ENCODE peak calls at places on chromosomes 16 and 17, in six cellular contexts. Y, O, P, I, N and L are unnamed samples.
A peak's percentile ranks its signal among the peaks of the same experiment; 100 is the strongest.

GRCh38 chr16:56848955-56849689 is 15.9 kb upstream of the SLC12A3 start:
- ATAC-seq in Y (no peak), O (peak; percentile 57), P (peak; percentile 31), I (no peak), N (peak; percentile 39), L (no peak)

GRCh38 chr17:7393613-7394451 is 493 bp downstream of the PLSCR3 start:
- ATAC-seq in Y (peak; percentile 41), O (peak; percentile 39), P (peak; percentile 35), I (peak; percentile 29), N (peak; percentile 39), L (peak; percentile 13)

GRCh38 chr16:69371564-69371963 is 14.2 kb downstream of the TERF2 start:
- ATAC-seq in Y (no peak), O (no peak), P (no peak), I (no peak), N (no peak), L (no peak)

GRCh38 chr16:51150894-51151320 is at the start of gene SALL1:
- ATAC-seq in Y (no peak), O (no peak), P (no peak), I (no peak), N (no peak), L (no peak)

GRCh38 chr17:77999413-78000173 is 41.1 kb downstream of the TNRC6C start:
- ATAC-seq in Y (no peak), O (no peak), P (peak; percentile 22), I (no peak), N (peak; percentile 43), L (peak; percentile 22)

GRCh38 chr16:5512037-5512436 is 414.4 kb upstream of the EEF2KMT start:
- ATAC-seq in Y (no peak), O (no peak), P (no peak), I (no peak), N (no peak), L (no peak)

GRCh38 chr16:58464047-58464915 is 35.7 kb upstream of the NDRG4 start:
- ATAC-seq in Y (peak; percentile 64), O (peak; percentile 38), P (no peak), I (peak; percentile 51), N (peak; percentile 85), L (peak; percentile 39)

GRCh38 chr16:23803591-23804123 is 32.1 kb upstream of the PRKCB start:
- ATAC-seq in Y (peak; percentile 91), O (peak; percentile 88), P (peak; percentile 95), I (no peak), N (peak; percentile 96), L (no peak)

GRCh38 chr16:15552507-15552906 is 90.4 kb downstream of the MARF1 start:
- ATAC-seq in Y (no peak), O (no peak), P (no peak), I (no peak), N (no peak), L (no peak)

GRCh38 chr17:8785547-8786412 is 13.4 kb downstream of the MFSD6L start:
- ATAC-seq in Y (peak; percentile 87), O (peak; percentile 92), P (peak; percentile 99), I (peak; percentile 91), N (peak; percentile 90), L (peak; percentile 79)

GRCh38 chr16:79668502-79668901 is 68.0 kb upstream of the MAF start:
- ATAC-seq in Y (no peak), O (no peak), P (no peak), I (no peak), N (no peak), L (no peak)

GRCh38 chr17:35942588-35943186 is 826 bp downstream of the LYZL6 start:
- ATAC-seq in Y (no peak), O (no peak), P (no peak), I (no peak), N (no peak), L (no peak)

GRCh38 chr16:29170393-29171239 is 185.8 kb downstream of the LAT start:
- ATAC-seq in Y (no peak), O (no peak), P (no peak), I (peak; percentile 57), N (no peak), L (peak; percentile 24)

GRCh38 chr16:1645914-1646525 is 32.1 kb upstream of the JPT2 start:
- ATAC-seq in Y (peak; percentile 94), O (no peak), P (peak; percentile 66), I (no peak), N (peak; percentile 37), L (no peak)

GRCh38 chr17:10072556-10072955 is 125.8 kb downstream of the GAS7 start:
- ATAC-seq in Y (no peak), O (no peak), P (no peak), I (no peak), N (no peak), L (no peak)

GRCh38 chr17:80819422-80820164 is 172.0 kb upstream of the CHMP6 start:
- ATAC-seq in Y (no peak), O (no peak), P (no peak), I (no peak), N (peak; percentile 31), L (no peak)

GRCh38 chr17:51427259-51428255 is 167.2 kb downstream of the UTP18 start:
- ATAC-seq in Y (no peak), O (no peak), P (no peak), I (peak; percentile 50), N (no peak), L (no peak)

GRCh38 chr16:23999663-24000062 is 163.9 kb downstream of the PRKCB start:
- ATAC-seq in Y (no peak), O (no peak), P (no peak), I (no peak), N (no peak), L (no peak)

GRCh38 chr17:16300554-16300953 is 52.7 kb downstream of the CENPV start:
- ATAC-seq in Y (no peak), O (no peak), P (no peak), I (no peak), N (no peak), L (no peak)

DNA sequence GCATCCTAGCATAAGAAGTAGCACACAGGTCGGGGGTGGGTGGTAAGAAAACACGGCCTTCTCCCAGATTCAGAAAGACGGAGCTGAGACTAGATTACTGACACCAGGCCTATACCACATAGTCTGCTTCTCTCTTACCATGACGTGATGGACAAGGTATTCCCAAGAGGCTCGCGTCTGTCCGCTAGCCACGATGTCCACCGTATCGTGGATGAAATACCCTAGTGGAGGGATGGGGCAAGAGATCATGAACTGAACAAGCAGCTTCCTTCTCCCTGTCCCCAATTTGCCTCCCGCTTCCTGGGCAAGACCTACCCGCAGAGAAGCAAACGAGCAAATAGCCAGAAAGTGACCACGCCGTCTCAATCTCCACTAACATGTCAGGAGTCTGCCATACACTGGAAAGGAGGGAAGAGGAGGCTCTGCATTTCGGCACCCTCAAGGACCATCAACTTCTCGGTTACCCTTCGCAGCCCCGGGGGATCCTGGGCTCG is 820 bp downstream of the TLCD1 start:
- ATAC-seq in Y (peak; percentile 16), O (no peak), P (peak; percentile 5), I (no peak), N (peak; percentile 5), L (no peak)
- H3K4me1 ChIP-seq in Y (peaks cover 47% of the 10 kb centered on the region), O (peaks cover 53% of the 10 kb centered on the region), P (peaks cover 83% of the 10 kb centered on the region), I (peaks cover 44% of the 10 kb centered on the region), N (peaks cover 62% of the 10 kb centered on the region), L (peaks cover 4% of the 10 kb centered on the region)

GRCh38 chr16:81745704-81746558 is 33.2 kb upstream of the PLCG2 start:
- ATAC-seq in Y (peak; percentile 87), O (peak; percentile 92), P (peak; percentile 90), I (peak; percentile 90), N (peak; percentile 81), L (peak; percentile 83)
- TF ChIP-seq POLR2A in Y (peak; percentile 34), O (peak; percentile 30), P (peak; percentile 78), I (peak; percentile 21), N (peak; percentile 53), L (no peak)

GRCh38 chr16:445566-445965 is 20.1 kb downstream of the RAB11FIP3 start:
- ATAC-seq in Y (no peak), O (no peak), P (no peak), I (no peak), N (no peak), L (no peak)

GRCh38 chr16:454397-454940 is 29.0 kb downstream of the RAB11FIP3 start:
- ATAC-seq in Y (no peak), O (no peak), P (no peak), I (no peak), N (no peak), L (no peak)

GRCh38 chr16:450385-450784 is 24.9 kb downstream of the RAB11FIP3 start:
- ATAC-seq in Y (peak; percentile 39), O (no peak), P (no peak), I (no peak), N (peak; percentile 15), L (no peak)

GRCh38 chr16:455453-455852 is 30.0 kb downstream of the RAB11FIP3 start:
- ATAC-seq in Y (no peak), O (no peak), P (no peak), I (no peak), N (no peak), L (no peak)

GRCh38 chr16:450800-451512 is 25.5 kb downstream of the RAB11FIP3 start:
- ATAC-seq in Y (peak; percentile 47), O (no peak), P (no peak), I (no peak), N (peak; percentile 48), L (no peak)
- H3K27ac ChIP-seq in Y (peak overlapping the region; percentile 28), O (no peak overlapping the region), P (no peak overlapping the region), I (no peak overlapping the region), N (peak overlapping the region; percentile 56), L (no peak overlapping the region)

GRCh38 chr17:4860651-4861050 is 27.5 kb downstream of the MINK1 start:
- ATAC-seq in Y (peak; percentile 31), O (no peak), P (no peak), I (no peak), N (no peak), L (no peak)

GRCh38 chr17:4856937-4857314 is 23.8 kb downstream of the MINK1 start:
- ATAC-seq in Y (peak; percentile 14), O (no peak), P (peak; percentile 40), I (no peak), N (peak; percentile 26), L (no peak)

GRCh38 chr17:4859816-4860625 is 26.9 kb downstream of the MINK1 start:
- ATAC-seq in Y (no peak), O (no peak), P (no peak), I (no peak), N (no peak), L (no peak)

GRCh38 chr17:4858068-4858879 is 25.1 kb downstream of the MINK1 start:
- ATAC-seq in Y (no peak), O (peak; percentile 24), P (peak; percentile 20), I (peak; percentile 89), N (peak; percentile 75), L (peak; percentile 53)

DNA sequence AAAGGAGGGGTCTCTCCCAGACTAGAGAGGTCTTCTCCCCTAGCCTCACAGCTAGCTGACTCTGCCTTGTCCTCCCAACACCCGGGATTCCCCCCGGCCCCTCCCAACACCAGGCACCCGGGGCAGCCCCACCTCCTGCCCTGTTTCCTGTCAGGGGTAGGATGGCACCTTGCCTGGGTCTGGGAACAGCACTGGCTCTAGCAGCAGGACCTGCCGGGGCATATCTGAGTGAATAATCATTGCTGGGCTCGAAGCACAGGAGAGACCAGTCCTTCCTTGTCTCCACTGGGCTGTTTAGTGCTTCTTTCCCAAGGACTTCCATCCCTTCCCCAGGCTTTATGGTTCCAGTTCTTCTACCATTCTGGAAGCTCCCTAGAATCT is 25.7 kb downstream of the MINK1 start:
- ATAC-seq in Y (peak; percentile 51), O (peak; percentile 35), P (peak; percentile 65), I (peak; percentile 86), N (no peak), L (peak; percentile 52)
- H3K4me1 ChIP-seq in Y (peaks cover 24% of the 10 kb centered on the region), O (peaks cover 56% of the 10 kb centered on the region), P (peaks cover 30% of the 10 kb centered on the region), I (peaks cover 24% of the 10 kb centered on the region), N (peaks cover 66% of the 10 kb centered on the region), L (peaks cover 9% of the 10 kb centered on the region)

GRCh38 chr17:74860999-74861553 is 1.4 kb upstream of the GRIN2C start:
- ATAC-seq in Y (peak; percentile 0), O (no peak), P (no peak), I (no peak), N (no peak), L (no peak)
- TF ChIP-seq POLR2A in Y (no peak), O (no peak), P (no peak), I (no peak), N (no peak), L (no peak)